ENCODE peak calls at places on chromosomes 6 and 20, in eight cellular contexts. N is right lobe of liver, U is tibial nerve, G is transverse colon, A is heart left ventricle, D is uterus, T is HCT116, J is A549. Q is an unnamed sample.
A peak's percentile ranks its signal among the peaks of the same experiment; 100 is the strongest.

GRCh38 chr6:149545258-149545753 is 537 bp downstream of the PPIL4 start:
- DNase-seq in N (no peak), U (peak; percentile 56), G (peak; percentile 55), A (peak; percentile 39), D (peak; percentile 41), T (no peak), J (peak; percentile 42), Q (peak; percentile 57)

GRCh38 chr6:10627800-10628199 is 66.6 kb downstream of the C6orf52 start:
- DNase-seq in N (no peak), U (no peak), G (no peak), A (no peak), D (no peak), T (no peak), J (no peak), Q (no peak)

GRCh38 chr20:18506744-18507143 is 996 bp upstream of the SEC23B start:
- DNase-seq in N (no peak), U (no peak), G (peak; percentile 10), A (no peak), D (no peak), T (no peak), J (no peak), Q (no peak)

GRCh38 chr6:35919827-35920751 is 809 bp downstream of the SRPK1 start:
- DNase-seq in N (peak; percentile 65), U (no peak), G (peak; percentile 65), A (peak; percentile 26), D (no peak), T (no peak), J (peak; percentile 45), Q (no peak)

GRCh38 chr20:46137816-46138215 is 19.7 kb downstream of the CD40 start:
- DNase-seq in N (no peak), U (no peak), G (no peak), A (no peak), D (no peak), T (no peak), J (no peak), Q (no peak)

GRCh38 chr6:84596488-84596887 is 167.9 kb downstream of the TBX18 start:
- DNase-seq in N (no peak), U (no peak), G (no peak), A (no peak), D (no peak), T (no peak), J (no peak), Q (no peak)

GRCh38 chr6:20810732-20811111 is 276.5 kb downstream of the CDKAL1 start:
- DNase-seq in N (no peak), U (no peak), G (no peak), A (peak; percentile 30), D (no peak), T (no peak), J (peak; percentile 5), Q (no peak)

GRCh38 chr6:42417641-42418112 is 34.0 kb downstream of the TRERF1 start:
- DNase-seq in N (no peak), U (no peak), G (no peak), A (no peak), D (no peak), T (no peak), J (no peak), Q (no peak)

GRCh38 chr20:13690948-13691347 is 52.2 kb upstream of the TASP1 start:
- DNase-seq in N (no peak), U (no peak), G (no peak), A (no peak), D (no peak), T (no peak), J (no peak), Q (no peak)

GRCh38 chr20:57342829-57343228 is 8.2 kb upstream of the RAE1 start:
- DNase-seq in N (no peak), U (no peak), G (no peak), A (no peak), D (no peak), T (no peak), J (no peak), Q (no peak)

GRCh38 chr6:111666812-111667211 is 61.1 kb upstream of the TRAF3IP2 start:
- DNase-seq in N (no peak), U (no peak), G (no peak), A (no peak), D (no peak), T (no peak), J (no peak), Q (no peak)

GRCh38 chr6:142005044-142005443 is 127.7 kb upstream of the GJE1 start:
- DNase-seq in N (no peak), U (no peak), G (no peak), A (no peak), D (no peak), T (no peak), J (no peak), Q (no peak)

GRCh38 chr6:169975286-169975685 is 223.9 kb downstream of the ERMARD start:
- DNase-seq in N (peak; percentile 32), U (no peak), G (peak; percentile 5), A (no peak), D (no peak), T (no peak), J (no peak), Q (no peak)

GRCh38 chr6:160259585-160259984 is 964 bp upstream of the SLC22A2 start:
- DNase-seq in N (no peak), U (no peak), G (no peak), A (no peak), D (no peak), T (no peak), J (no peak), Q (no peak)

GRCh38 chr20:51394706-51395105 is 147.8 kb downstream of the NFATC2 start:
- DNase-seq in N (peak; percentile 23), U (no peak), G (no peak), A (no peak), D (no peak), T (no peak), J (no peak), Q (no peak)

GRCh38 chr6:63634630-63635029 is 972 bp upstream of the PHF3 start:
- DNase-seq in N (no peak), U (no peak), G (no peak), A (no peak), D (no peak), T (no peak), J (no peak), Q (no peak)

GRCh38 chr20:3848565-3848964 is 1.9 kb downstream of the MAVS start:
- DNase-seq in N (no peak), U (no peak), G (no peak), A (no peak), D (no peak), T (no peak), J (no peak), Q (no peak)

GRCh38 chr20:3846378-3846739 is 275 bp upstream of the MAVS start:
- DNase-seq in N (no peak), U (no peak), G (no peak), A (peak; percentile 59), D (peak; percentile 90), T (no peak), J (no peak), Q (no peak)

GRCh38 chr20:3847419-3847940 is 846 bp downstream of the MAVS start:
- DNase-seq in N (no peak), U (no peak), G (no peak), A (no peak), D (no peak), T (no peak), J (no peak), Q (no peak)

GRCh38 chr20:3843490-3843889 is 3.1 kb upstream of the MAVS start:
- DNase-seq in N (no peak), U (no peak), G (peak; percentile 42), A (no peak), D (no peak), T (peak; percentile 43), J (peak; percentile 71), Q (no peak)

DNA sequence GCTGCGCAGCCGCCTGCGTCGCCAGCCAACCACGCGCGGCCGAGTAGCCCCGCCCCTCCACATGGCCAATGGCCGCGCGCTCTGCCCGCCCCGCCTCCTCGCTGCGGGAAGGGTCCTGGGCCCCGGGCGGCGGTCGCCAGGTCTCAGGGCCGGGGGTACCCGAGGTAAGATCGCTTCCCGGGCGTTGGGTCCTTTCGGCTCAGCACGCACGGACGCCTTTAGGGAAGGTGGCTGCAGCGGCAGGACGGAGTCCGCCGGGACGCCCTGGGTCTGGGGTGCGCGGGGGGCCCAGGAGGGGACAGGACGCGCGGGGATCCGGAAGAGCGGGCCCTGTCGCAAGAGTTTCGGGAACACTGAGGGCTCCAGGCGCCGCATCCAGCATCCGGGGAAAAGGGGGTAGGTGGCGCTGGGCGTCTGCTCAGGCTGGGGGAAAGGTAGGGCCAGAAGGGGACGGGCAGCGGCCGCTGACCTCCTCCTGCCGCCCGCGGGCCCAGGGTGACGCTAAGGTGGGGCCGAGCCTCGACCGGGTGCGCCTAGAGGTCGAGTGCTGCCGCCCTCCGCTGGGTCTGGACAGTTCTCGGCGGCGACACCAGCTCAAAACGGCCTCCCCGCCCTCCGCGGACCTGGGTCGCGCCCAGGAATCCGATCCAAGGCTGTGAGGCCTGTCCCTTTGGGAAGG is at the start of gene MAVS:
- DNase-seq in N (peak; percentile 93), U (peak; percentile 80), G (peak; percentile 92), A (peak; percentile 95), D (peak; percentile 56), T (peak; percentile 40), J (peak; percentile 87), Q (peak; percentile 93)
- TF ChIP-seq POLR2A in N (peak; percentile 91), U (no peak), G (peak; percentile 87), A (peak; percentile 63), D (peak; percentile 84), T (no peak), J (peak; percentile 78), Q (peak; percentile 73)

GRCh38 chr6:167856999-167857660 is 30.4 kb downstream of the AFDN start:
- DNase-seq in N (no peak), U (no peak), G (no peak), A (no peak), D (no peak), T (no peak), J (no peak), Q (no peak)

GRCh38 chr6:167856474-167856873 is 29.8 kb downstream of the AFDN start:
- DNase-seq in N (no peak), U (no peak), G (no peak), A (no peak), D (no peak), T (no peak), J (no peak), Q (no peak)

GRCh38 chr6:167855825-167856425 is 29.2 kb downstream of the AFDN start:
- DNase-seq in N (no peak), U (no peak), G (no peak), A (no peak), D (no peak), T (peak; percentile 19), J (peak; percentile 19), Q (no peak)

GRCh38 chr6:167858842-167859520 is 32.3 kb downstream of the AFDN start:
- DNase-seq in N (no peak), U (no peak), G (no peak), A (no peak), D (no peak), T (no peak), J (no peak), Q (no peak)

GRCh38 chr6:167858086-167858591 is 31.4 kb downstream of the AFDN start:
- DNase-seq in N (no peak), U (no peak), G (no peak), A (no peak), D (no peak), T (no peak), J (no peak), Q (no peak)
- H3K27ac ChIP-seq in N (peak overlapping the region; percentile 17), U (no peak overlapping the region), G (peak overlapping the region; percentile 64), A (no peak overlapping the region), D (peak overlapping the region; percentile 23), T (no peak overlapping the region), J (no peak overlapping the region), Q (no peak overlapping the region)

GRCh38 chr6:57329933-57330332 is 12.5 kb downstream of the PRIM2 start:
- DNase-seq in N (no peak), U (no peak), G (no peak), A (no peak), D (no peak), T (no peak), J (no peak), Q (no peak)
- H3K9me3 ChIP-seq in N (no peaks in the 10 kb centered on the region), U (no peaks in the 10 kb centered on the region), G (peaks cover 15% of the 10 kb centered on the region), A (peaks cover 27% of the 10 kb centered on the region), D (peaks cover 18% of the 10 kb centered on the region), T (peaks cover 6% of the 10 kb centered on the region), J (peaks cover 6% of the 10 kb centered on the region), Q (no peaks in the 10 kb centered on the region)

GRCh38 chr6:145734486-145735355 is 599 bp downstream of the EPM2A start:
- DNase-seq in N (peak; percentile 95), U (peak; percentile 76), G (peak; percentile 90), A (peak; percentile 94), D (peak; percentile 86), T (peak; percentile 75), J (peak; percentile 91), Q (peak; percentile 89)
- TF ChIP-seq POLR2A in N (peak; percentile 95), U (no peak), G (peak; percentile 61), A (no peak), D (no peak), T (no peak), J (peak; percentile 51), Q (peak; percentile 57)

Q was measured in ovary.